ENCODE peak calls at places on chromosome 5, in nine cellular contexts. One of them, this sample, is unnamed.

GRCh38 chr5:173041881-173042481 is 14.2 kb upstream of the CREBRF start:
- DNase-seq in NCI-H774: no peak
- DNase-seq in MM.1S: no peak
- DNase-seq in body of pancreas: no peak
- DNase-seq in NCI-H460: no peak
- DNase-seq in neural crest cell: no peak
- DNase-seq in activated CD8-positive, alpha-beta memory T cell treated with anti-CD3 and anti-CD28 coated beads for 24 hours: no peak
- DNase-seq in stimulated activated CD4-positive, alpha-beta T cell treated with anti-CD3 and anti-CD28 coated beads, Interleukin-1b, Interleukin-23, amount 100 ng/mL, for 24 hours: no peak
- DNase-seq in small intestine: no peak
- DNase-seq in this sample: no peak

GRCh38 chr5:14983666-14984441 is 112.3 kb upstream of the ANKH start:
- DNase-seq in stimulated activated CD4-positive, alpha-beta T cell treated with anti-CD3 and anti-CD28 coated beads, Interleukin-1b, Interleukin-23, amount 100 ng/mL, for 24 hours: no peak
- DNase-seq in body of pancreas: no peak
- DNase-seq in NCI-H774: no peak
- DNase-seq in neural crest cell: no peak
- DNase-seq in small intestine: no peak
- DNase-seq in activated CD8-positive, alpha-beta memory T cell treated with anti-CD3 and anti-CD28 coated beads for 24 hours: no peak
- DNase-seq in NCI-H460: no peak
- DNase-seq in MM.1S: peak
- DNase-seq in this sample: no peak

GRCh38 chr5:67997892-67998457 is 217.6 kb upstream of the PIK3R1 start:
- DNase-seq in MM.1S: no peak
- DNase-seq in neural crest cell: no peak
- DNase-seq in stimulated activated CD4-positive, alpha-beta T cell treated with anti-CD3 and anti-CD28 coated beads, Interleukin-1b, Interleukin-23, amount 100 ng/mL, for 24 hours: no peak
- DNase-seq in activated CD8-positive, alpha-beta memory T cell treated with anti-CD3 and anti-CD28 coated beads for 24 hours: no peak
- DNase-seq in NCI-H460: no peak
- DNase-seq in small intestine: peak
- DNase-seq in body of pancreas: no peak
- DNase-seq in NCI-H774: no peak
- DNase-seq in this sample: no peak

GRCh38 chr5:157245477-157245876 is 20.4 kb upstream of the CYFIP2 start:
- DNase-seq in small intestine: no peak
- DNase-seq in activated CD8-positive, alpha-beta memory T cell treated with anti-CD3 and anti-CD28 coated beads for 24 hours: no peak
- DNase-seq in neural crest cell: no peak
- DNase-seq in MM.1S: no peak
- DNase-seq in NCI-H774: no peak
- DNase-seq in NCI-H460: no peak
- DNase-seq in body of pancreas: no peak
- DNase-seq in stimulated activated CD4-positive, alpha-beta T cell treated with anti-CD3 and anti-CD28 coated beads, Interleukin-1b, Interleukin-23, amount 100 ng/mL, for 24 hours: no peak
- DNase-seq in this sample: peak

GRCh38 chr5:59126665-59127354 is 543.9 kb downstream of the RAB3C start:
- DNase-seq in neural crest cell: no peak
- DNase-seq in activated CD8-positive, alpha-beta memory T cell treated with anti-CD3 and anti-CD28 coated beads for 24 hours: no peak
- DNase-seq in NCI-H774: no peak
- DNase-seq in body of pancreas: no peak
- DNase-seq in NCI-H460: no peak
- DNase-seq in MM.1S: no peak
- DNase-seq in stimulated activated CD4-positive, alpha-beta T cell treated with anti-CD3 and anti-CD28 coated beads, Interleukin-1b, Interleukin-23, amount 100 ng/mL, for 24 hours: no peak
- DNase-seq in small intestine: peak
- DNase-seq in this sample: no peak

GRCh38 chr5:174425271-174425963 is 299.0 kb upstream of the MSX2 start:
- DNase-seq in neural crest cell: no peak
- DNase-seq in MM.1S: no peak
- DNase-seq in stimulated activated CD4-positive, alpha-beta T cell treated with anti-CD3 and anti-CD28 coated beads, Interleukin-1b, Interleukin-23, amount 100 ng/mL, for 24 hours: no peak
- DNase-seq in NCI-H774: no peak
- DNase-seq in small intestine: peak
- DNase-seq in activated CD8-positive, alpha-beta memory T cell treated with anti-CD3 and anti-CD28 coated beads for 24 hours: no peak
- DNase-seq in body of pancreas: peak
- DNase-seq in NCI-H460: no peak
- DNase-seq in this sample: no peak

GRCh38 chr5:55920784-55921183 is 69.6 kb downstream of the IL31RA start:
- DNase-seq in activated CD8-positive, alpha-beta memory T cell treated with anti-CD3 and anti-CD28 coated beads for 24 hours: no peak
- DNase-seq in body of pancreas: no peak
- DNase-seq in neural crest cell: no peak
- DNase-seq in NCI-H460: no peak
- DNase-seq in MM.1S: no peak
- DNase-seq in NCI-H774: no peak
- DNase-seq in stimulated activated CD4-positive, alpha-beta T cell treated with anti-CD3 and anti-CD28 coated beads, Interleukin-1b, Interleukin-23, amount 100 ng/mL, for 24 hours: no peak
- DNase-seq in small intestine: no peak
- DNase-seq in this sample: no peak

GRCh38 chr5:10400834-10401233 is 40.8 kb upstream of the ROPN1L start:
- DNase-seq in NCI-H460: no peak
- DNase-seq in MM.1S: no peak
- DNase-seq in stimulated activated CD4-positive, alpha-beta T cell treated with anti-CD3 and anti-CD28 coated beads, Interleukin-1b, Interleukin-23, amount 100 ng/mL, for 24 hours: no peak
- DNase-seq in neural crest cell: no peak
- DNase-seq in body of pancreas: no peak
- DNase-seq in activated CD8-positive, alpha-beta memory T cell treated with anti-CD3 and anti-CD28 coated beads for 24 hours: no peak
- DNase-seq in NCI-H774: no peak
- DNase-seq in small intestine: no peak
- DNase-seq in this sample: no peak

GRCh38 chr5:181243521-181244307 is at the start of gene RACK1:
- DNase-seq in activated CD8-positive, alpha-beta memory T cell treated with anti-CD3 and anti-CD28 coated beads for 24 hours: peak
- DNase-seq in NCI-H460: peak
- DNase-seq in NCI-H774: no peak
- DNase-seq in small intestine: peak
- DNase-seq in stimulated activated CD4-positive, alpha-beta T cell treated with anti-CD3 and anti-CD28 coated beads, Interleukin-1b, Interleukin-23, amount 100 ng/mL, for 24 hours: peak
- DNase-seq in MM.1S: peak
- DNase-seq in neural crest cell: peak
- DNase-seq in body of pancreas: peak
- DNase-seq in this sample: peak

GRCh38 chr5:176490291-176490690 is 42.1 kb downstream of the FAF2 start:
- DNase-seq in MM.1S: no peak
- DNase-seq in body of pancreas: no peak
- DNase-seq in NCI-H460: no peak
- DNase-seq in neural crest cell: no peak
- DNase-seq in activated CD8-positive, alpha-beta memory T cell treated with anti-CD3 and anti-CD28 coated beads for 24 hours: no peak
- DNase-seq in NCI-H774: no peak
- DNase-seq in small intestine: peak
- DNase-seq in stimulated activated CD4-positive, alpha-beta T cell treated with anti-CD3 and anti-CD28 coated beads, Interleukin-1b, Interleukin-23, amount 100 ng/mL, for 24 hours: no peak
- DNase-seq in this sample: no peak

GRCh38 chr5:154916874-154917273 is 21.1 kb downstream of the GEMIN5 start:
- DNase-seq in small intestine: no peak
- DNase-seq in activated CD8-positive, alpha-beta memory T cell treated with anti-CD3 and anti-CD28 coated beads for 24 hours: no peak
- DNase-seq in stimulated activated CD4-positive, alpha-beta T cell treated with anti-CD3 and anti-CD28 coated beads, Interleukin-1b, Interleukin-23, amount 100 ng/mL, for 24 hours: no peak
- DNase-seq in NCI-H460: no peak
- DNase-seq in body of pancreas: peak
- DNase-seq in MM.1S: no peak
- DNase-seq in NCI-H774: no peak
- DNase-seq in neural crest cell: no peak
- DNase-seq in this sample: no peak

GRCh38 chr5:104412649-104413240 is 850.2 kb upstream of the NUDT12 start:
- DNase-seq in neural crest cell: peak
- DNase-seq in NCI-H774: no peak
- DNase-seq in NCI-H460: peak
- DNase-seq in MM.1S: peak
- DNase-seq in small intestine: no peak
- DNase-seq in activated CD8-positive, alpha-beta memory T cell treated with anti-CD3 and anti-CD28 coated beads for 24 hours: no peak
- DNase-seq in body of pancreas: peak
- DNase-seq in stimulated activated CD4-positive, alpha-beta T cell treated with anti-CD3 and anti-CD28 coated beads, Interleukin-1b, Interleukin-23, amount 100 ng/mL, for 24 hours: no peak
- DNase-seq in this sample: peak